ENCODE peak calls at places on chromosomes 3 and 15, in seven cellular contexts. T, E, L, M, J, S and A are unnamed samples.

GRCh38 chr3:184631339-184631965 is 69.9 kb downstream of the EPHB3 start:
- DNase-seq in E (no peak), M (no peak), S (no peak), L (no peak), T (no peak), J (no peak), A (no peak)

GRCh38 chr3:42053476-42053875 is 37.7 kb upstream of the TRAK1 start:
- DNase-seq in J (no peak), L (no peak), T (no peak), E (peak), M (peak), S (no peak), A (no peak)

GRCh38 chr3:188734395-188734794 is 437.4 kb upstream of the TPRG1 start:
- DNase-seq in L (no peak), E (no peak), S (no peak), J (no peak), M (peak), T (peak), A (no peak)

GRCh38 chr3:71069797-71070196 is 513.7 kb downstream of the FOXP1 start:
- DNase-seq in S (peak), J (peak), L (peak), E (peak), M (peak), T (peak), A (no peak)

GRCh38 chr3:82229397-82229796 is 468.0 kb upstream of the GBE1 start:
- DNase-seq in E (no peak), L (no peak), T (no peak), M (no peak), S (no peak), J (no peak), A (no peak)

GRCh38 chr15:48939686-48940085 is 24.0 kb downstream of the SHC4 start:
- DNase-seq in E (no peak), M (no peak), T (peak), S (no peak), L (peak), J (peak), A (peak)

GRCh38 chr3:178602864-178603263 is 66.6 kb downstream of the KCNMB2 start:
- DNase-seq in L (no peak), E (no peak), M (no peak), T (no peak), S (no peak), J (no peak), A (no peak)

GRCh38 chr3:197485143-197485542 is 70.6 kb downstream of the BDH1 start:
- DNase-seq in J (no peak), S (no peak), E (no peak), T (no peak), L (no peak), M (no peak), A (no peak)

GRCh38 chr3:191568206-191568605 is 107.2 kb downstream of the PYDC2 start:
- DNase-seq in S (no peak), T (no peak), M (no peak), L (no peak), J (no peak), E (no peak), A (no peak)

GRCh38 chr3:142040941-142041575 is 108.3 kb downstream of the TFDP2 start:
- DNase-seq in L (no peak), M (no peak), T (no peak), J (no peak), E (no peak), S (no peak), A (no peak)

GRCh38 chr3:171801738-171802600 is 8.3 kb downstream of the PLD1 start:
- DNase-seq in E (no peak), M (no peak), T (peak), L (peak), S (no peak), J (peak), A (peak)

GRCh38 chr3:190807719-190808375 is 54.6 kb downstream of the GMNC start:
- DNase-seq in L (no peak), E (peak), J (peak), M (peak), S (peak), T (no peak), A (no peak)

GRCh38 chr15:85380217-85380859 is at the start of gene AKAP13:
- DNase-seq in T (peak), L (peak), M (peak), E (peak), J (peak), S (peak), A (peak)

GRCh38 chr15:86892774-86893449 is 813.2 kb downstream of the AGBL1 start:
- DNase-seq in M (no peak), J (no peak), T (no peak), L (peak), E (no peak), S (no peak), A (peak)

GRCh38 chr3:119388577-119388976 is 74.8 kb downstream of the TMEM39A start:
- DNase-seq in J (peak), M (no peak), T (no peak), E (no peak), S (no peak), L (no peak), A (no peak)

GRCh38 chr15:38867556-38867955 is 302.9 kb upstream of the RASGRP1 start:
- DNase-seq in L (no peak), T (no peak), E (no peak), J (no peak), S (no peak), M (no peak), A (no peak)

GRCh38 chr3:13277860-13278531 is 142.1 kb downstream of the NUP210 start:
- DNase-seq in J (peak), T (no peak), L (peak), E (no peak), S (peak), M (no peak), A (no peak)

GRCh38 chr3:171508676-171509075 is 48.5 kb upstream of the TNIK start:
- DNase-seq in T (no peak), E (no peak), M (no peak), S (no peak), J (no peak), L (no peak), A (no peak)

GRCh38 chr15:29046946-29047345 is 161.2 kb downstream of the APBA2 start:
- DNase-seq in E (no peak), T (no peak), S (no peak), L (no peak), M (no peak), J (no peak), A (no peak)

DNA sequence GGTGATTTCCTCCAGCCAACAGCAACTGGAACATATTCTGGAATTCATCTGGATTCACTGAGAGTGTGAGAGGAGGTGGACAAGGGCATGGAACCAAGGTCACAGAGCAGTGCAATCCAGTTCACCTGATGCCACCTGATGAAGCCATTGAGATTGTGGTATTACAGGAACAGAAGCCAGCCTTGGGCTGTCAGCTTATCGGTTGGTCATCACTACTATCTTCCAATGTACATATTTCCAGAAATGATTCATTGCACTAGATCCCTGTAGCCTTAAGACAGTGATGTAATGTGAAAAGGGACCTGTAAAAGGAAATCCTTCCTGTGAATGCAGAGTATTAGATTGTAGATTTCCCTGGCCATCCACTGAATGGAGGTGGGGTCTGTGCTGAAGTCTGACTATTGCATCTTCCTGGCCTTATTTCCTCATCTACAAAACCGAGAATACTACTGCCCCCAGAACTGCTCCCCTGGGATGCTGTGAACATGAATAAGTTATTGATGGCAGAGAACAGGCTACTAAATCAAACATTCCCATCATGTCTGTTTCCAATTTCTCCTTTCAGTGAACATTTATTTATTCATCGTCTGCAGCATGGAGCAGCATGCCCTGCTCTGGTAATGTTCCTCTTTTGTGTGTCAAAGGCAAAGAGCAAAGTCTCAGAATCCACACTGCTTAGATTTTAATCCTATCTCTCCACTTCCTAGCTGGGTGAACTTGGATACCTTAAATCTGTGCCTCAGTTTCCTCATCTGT is 47.4 kb upstream of the TPM1 start:
- DNase-seq in T (peak), J (no peak), M (no peak), L (peak), E (no peak), S (no peak), A (peak)
- TF ChIP-seq CTCF in T (no peak), J (no peak), M (no peak), L (no peak), E (no peak), S (no peak), A (no peak)

GRCh38 chr3:35640186-35640584 is 860 bp downstream of the ARPP21 start:
- DNase-seq in S (no peak), T (no peak), J (no peak), E (no peak), M (no peak), L (no peak), A (no peak)

GRCh38 chr3:35641920-35642532 is 2.7 kb downstream of the ARPP21 start:
- DNase-seq in E (no peak), T (no peak), J (no peak), L (no peak), M (no peak), S (no peak), A (no peak)

GRCh38 chr3:35638640-35639250 is 580 bp upstream of the ARPP21 start:
- DNase-seq in S (no peak), E (no peak), L (no peak), M (no peak), J (no peak), T (no peak), A (no peak)

GRCh38 chr3:35640736-35641135 is 1.4 kb downstream of the ARPP21 start:
- DNase-seq in M (no peak), T (no peak), E (no peak), S (no peak), J (no peak), L (no peak), A (no peak)

DNA sequence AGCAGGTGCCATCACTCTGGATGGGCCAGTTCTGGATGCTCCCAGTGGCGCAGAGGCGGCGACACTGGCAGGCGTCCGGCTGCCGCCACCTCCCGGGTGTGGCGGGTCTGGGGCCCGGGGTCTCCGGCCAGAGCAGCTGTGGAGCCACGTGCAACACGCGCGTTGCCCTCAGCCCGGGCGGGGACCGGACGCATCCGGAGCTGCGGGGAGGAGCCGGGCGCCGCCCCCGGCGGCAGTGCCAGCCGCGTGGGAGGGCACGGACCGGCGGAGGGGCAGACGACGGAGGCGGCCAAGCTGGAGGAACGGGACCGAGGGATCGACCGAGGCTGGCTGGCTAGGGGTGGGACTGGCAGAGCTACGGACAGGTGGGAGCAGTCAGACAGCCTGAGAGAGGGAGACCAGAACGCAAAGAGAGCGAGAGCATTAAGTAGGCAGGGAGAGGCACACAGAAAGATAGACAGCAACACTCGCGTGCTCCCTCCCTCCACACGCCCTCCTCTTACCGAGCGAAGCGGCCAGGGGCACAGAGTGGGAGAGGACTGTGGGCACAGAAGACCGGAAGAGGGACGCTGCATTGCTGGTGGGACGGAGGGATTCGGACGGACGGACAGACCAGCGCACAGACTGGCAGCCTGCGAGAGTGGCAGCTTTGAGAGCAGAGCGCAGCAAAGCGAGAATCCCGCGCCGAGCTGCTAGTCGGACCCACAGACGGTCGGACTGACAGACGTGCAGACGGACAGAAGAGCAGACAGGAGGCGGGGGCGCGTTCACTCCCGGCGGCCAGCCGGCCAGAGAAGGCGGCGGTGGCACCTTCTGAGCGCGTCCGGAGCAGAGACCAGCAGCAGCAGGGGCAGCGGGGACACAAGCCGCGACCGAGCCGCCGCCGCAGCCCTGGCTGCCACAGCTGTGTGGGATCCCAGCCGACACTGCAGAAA is at the start of gene ARPP21:
- DNase-seq in E (no peak), T (no peak), S (peak), L (peak), M (no peak), J (peak), A (peak)
- H3K4me3 ChIP-seq in E (peak), T (no peak), S (peak), L (peak), M (peak), J (peak), A (peak)

GRCh38 chr3:163476179-163476578 is 1602.1 kb downstream of the SI start:
- DNase-seq in S (no peak), J (peak), E (no peak), M (no peak), L (peak), T (no peak), A (peak)
- TF ChIP-seq CTCF in S (no peak), J (peak), E (no peak), M (no peak), L (peak), T (no peak), A (peak)

GRCh38 chr3:185789891-185790830 is 34.7 kb downstream of the IGF2BP2 start:
- DNase-seq in E (no peak), L (no peak), T (no peak), J (no peak), M (no peak), S (no peak), A (no peak)
- H3K4me3 ChIP-seq in E (no peak), L (no peak), T (no peak), J (no peak), M (no peak), S (no peak), A (no peak)

DNA sequence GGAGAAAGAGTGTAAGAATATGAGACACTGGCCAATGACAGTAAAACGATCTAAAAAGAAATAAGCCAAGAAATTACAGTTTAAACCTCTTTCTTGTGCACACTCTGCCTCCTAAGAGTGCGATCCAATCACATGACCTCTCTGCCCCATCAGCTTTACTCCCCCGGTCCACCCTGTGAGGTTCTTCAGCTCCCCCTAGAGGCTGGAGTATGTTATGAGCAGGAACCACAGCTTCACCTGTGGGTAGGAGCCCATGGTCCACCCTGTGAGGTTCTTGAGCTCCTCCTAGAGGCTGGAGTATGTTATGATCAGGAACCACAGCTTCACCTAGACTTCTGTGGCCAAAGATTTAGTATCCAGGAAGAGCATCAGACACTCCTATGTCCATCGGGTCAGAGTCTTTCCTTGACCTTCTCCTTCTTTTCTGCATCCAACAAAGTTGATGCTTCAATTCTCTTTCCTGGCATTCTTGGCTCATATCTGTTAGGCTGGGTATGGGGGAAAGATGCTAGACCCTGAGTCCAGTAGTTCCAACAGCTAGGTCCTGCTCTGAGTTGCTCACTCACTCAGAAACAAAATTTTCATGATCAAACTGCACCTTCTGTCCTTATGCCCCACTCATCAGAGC is 164.0 kb downstream of the MINAR1 start:
- DNase-seq in T (peak), M (peak), L (peak), E (no peak), J (peak), S (peak), A (peak)
- TF ChIP-seq CTCF in T (peak), M (peak), L (peak), E (peak), J (peak), S (peak), A (peak)

GRCh38 chr3:46812237-46812791 is 50.9 kb downstream of the MYL3 start:
- DNase-seq in E (peak), L (peak), J (peak), S (peak), T (peak), M (peak), A (peak)
- H3K4me3 ChIP-seq in E (peak), L (peak), J (peak), S (peak), T (peak), M (peak), A (peak)

GRCh38 chr3:37742574-37743212 is 119.0 kb upstream of the CTDSPL start:
- DNase-seq in S (no peak), E (no peak), L (no peak), J (no peak), T (no peak), M (no peak), A (no peak)

GRCh38 chr3:37742121-37742520 is 119.6 kb upstream of the CTDSPL start:
- DNase-seq in S (no peak), E (no peak), T (no peak), M (no peak), J (no peak), L (no peak), A (no peak)

GRCh38 chr3:37739579-37740290 is 121.9 kb upstream of the CTDSPL start:
- DNase-seq in M (no peak), E (peak), T (no peak), L (no peak), S (no peak), J (no peak), A (no peak)

GRCh38 chr3:37740471-37740870 is 121.2 kb upstream of the CTDSPL start:
- DNase-seq in J (no peak), T (no peak), L (no peak), M (no peak), S (no peak), E (no peak), A (no peak)

DNA sequence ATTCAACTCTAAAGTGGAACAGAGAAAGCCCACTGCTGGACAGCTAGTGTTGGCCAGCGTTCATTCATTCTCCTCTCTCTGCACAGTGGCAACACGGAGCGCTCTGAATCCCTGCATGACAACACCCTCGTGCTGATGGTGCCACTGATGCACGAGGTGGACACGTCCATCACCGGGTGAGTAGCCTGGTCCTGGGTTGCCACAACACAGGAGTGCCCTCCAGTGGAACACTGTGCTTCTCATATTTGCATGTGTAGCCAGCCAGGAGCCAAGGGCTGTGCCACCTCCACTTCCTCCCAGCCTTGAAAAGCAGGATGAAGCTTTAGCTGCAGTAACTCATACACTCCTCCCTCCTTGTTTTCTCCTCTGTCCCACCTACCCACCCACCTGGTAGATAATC is 120.0 kb upstream of the CTDSPL start:
- DNase-seq in L (no peak), T (peak), J (no peak), S (peak), M (peak), E (peak), A (no peak)
- TF ChIP-seq CTCF in L (peak), T (peak), J (no peak), S (peak), M (peak), E (peak), A (peak)

GRCh38 chr3:137770821-137771399 is 6.8 kb downstream of the SOX14 start:
- DNase-seq in E (no peak), L (no peak), J (no peak), M (no peak), S (no peak), T (no peak), A (no peak)

GRCh38 chr3:137771401-137772230 is 7.5 kb downstream of the SOX14 start:
- DNase-seq in S (no peak), M (no peak), L (no peak), J (no peak), T (no peak), E (no peak), A (no peak)

GRCh38 chr3:137769321-137770065 is 5.4 kb downstream of the SOX14 start:
- DNase-seq in T (no peak), E (no peak), L (no peak), M (no peak), S (no peak), J (no peak), A (no peak)

GRCh38 chr3:137768361-137769320 is 4.5 kb downstream of the SOX14 start:
- DNase-seq in S (no peak), M (no peak), L (no peak), E (no peak), J (no peak), T (no peak), A (no peak)

DNA sequence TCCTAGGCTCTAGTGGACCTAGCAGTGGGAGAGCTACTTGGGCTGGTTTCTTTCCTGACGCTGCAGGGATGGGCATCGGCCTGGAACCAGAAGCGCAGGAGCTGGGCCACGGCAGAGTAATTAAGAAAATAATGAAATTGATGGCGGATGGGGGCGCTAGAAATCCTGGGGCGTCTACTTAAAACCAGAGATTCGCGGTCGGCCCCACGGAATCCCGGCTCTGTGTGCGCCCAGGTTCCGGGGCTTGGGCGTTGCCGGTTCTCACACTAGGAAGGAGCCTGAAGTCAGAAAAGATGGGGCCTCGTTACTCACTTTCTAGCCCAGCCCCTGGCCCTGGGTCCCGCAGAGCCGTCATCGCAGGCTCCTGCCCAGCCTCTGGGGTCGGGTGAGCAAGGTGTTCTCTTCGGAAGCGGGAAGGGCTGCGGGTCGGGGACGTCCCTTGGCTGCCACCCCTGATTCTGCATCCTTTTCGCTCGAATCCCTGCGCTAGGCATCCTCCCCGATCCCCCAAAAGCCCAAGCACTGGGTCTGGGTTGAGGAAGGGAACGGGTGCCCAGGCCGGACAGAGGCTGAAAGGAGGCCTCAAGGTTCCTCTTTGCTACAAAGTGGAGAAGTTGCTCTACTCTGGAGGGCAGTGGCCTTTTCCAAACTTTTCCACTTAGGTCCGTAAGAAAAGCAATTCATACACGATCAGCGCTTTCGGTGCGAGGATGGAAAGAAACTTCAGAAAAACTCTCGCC is 6.1 kb downstream of the SOX14 start:
- DNase-seq in E (no peak), J (no peak), T (no peak), M (no peak), S (no peak), L (no peak), A (no peak)
- H3K4me3 ChIP-seq in E (peak), J (no peak), T (no peak), M (peak), S (no peak), L (no peak), A (no peak)